ENCODE peak calls at places on chromosomes 6 and 20, in six cellular contexts. C is adrenal gland, R is IMR-90, I is NCI-H1092 treated with DMSO at 0.1 percent for 48 hours, X is GM13977, E is Calu3. N is an unnamed sample.
A peak's percentile ranks its signal among the peaks of the same experiment; 100 is the strongest.

GRCh38 chr6:160400426-160400825 is 52.2 kb downstream of the SLC22A3 start:
- DNase-seq in C (no peak), R (no peak), I (no peak), X (no peak), E (no peak), N (no peak)

GRCh38 chr20:31979713-31980426 is 11.9 kb downstream of the XKR7 start:
- DNase-seq in C (no peak), R (no peak), I (no peak), X (no peak), E (no peak), N (no peak)

GRCh38 chr6:106569444-106569843 is 59.9 kb downstream of the RTN4IP1 start:
- DNase-seq in C (no peak), R (peak; percentile 68), I (no peak), X (no peak), E (no peak), N (no peak)

GRCh38 chr6:89661559-89661958 is 23.0 kb upstream of the LYRM2 start:
- DNase-seq in C (no peak), R (no peak), I (no peak), X (no peak), E (no peak), N (no peak)

GRCh38 chr6:141472123-141472522 is 660.6 kb upstream of the GJE1 start:
- DNase-seq in C (no peak), R (peak; percentile 8), I (no peak), X (no peak), E (no peak), N (no peak)

GRCh38 chr6:170279977-170280688 is 10.7 kb downstream of the DLL1 start:
- DNase-seq in C (peak; percentile 86), R (peak; percentile 12), I (peak; percentile 99), X (peak; percentile 83), E (peak; percentile 51), N (peak; percentile 77)

GRCh38 chr6:15352884-15353283 is 107.0 kb downstream of the JARID2 start:
- DNase-seq in C (no peak), R (peak; percentile 42), I (peak; percentile 2), X (no peak), E (no peak), N (no peak)

GRCh38 chr6:143941852-143942627 is 66.0 kb downstream of the PLAGL1 start:
- DNase-seq in C (peak; percentile 75), R (peak; percentile 49), I (peak; percentile 16), X (peak; percentile 52), E (peak; percentile 58), N (peak; percentile 2)

GRCh38 chr20:18288748-18289705 is 700 bp downstream of the ZNF133 start:
- DNase-seq in C (peak; percentile 15), R (peak; percentile 17), I (peak; percentile 4), X (no peak), E (no peak), N (no peak)

GRCh38 chr20:20452254-20452676 is 84.4 kb downstream of the INSM1 start:
- DNase-seq in C (peak; percentile 20), R (peak; percentile 78), I (peak; percentile 88), X (peak; percentile 67), E (no peak), N (no peak)

GRCh38 chr20:22768779-22769178 is 184.4 kb upstream of the FOXA2 start:
- DNase-seq in C (no peak), R (no peak), I (no peak), X (no peak), E (no peak), N (no peak)

GRCh38 chr6:170231496-170232185 is 59.2 kb downstream of the DLL1 start:
- DNase-seq in C (no peak), R (peak; percentile 6), I (no peak), X (no peak), E (no peak), N (no peak)

GRCh38 chr6:35385457-35386202 is 43.3 kb downstream of the PPARD start:
- DNase-seq in C (no peak), R (no peak), I (no peak), X (no peak), E (no peak), N (no peak)

GRCh38 chr6:152244998-152245630 is 392.0 kb downstream of the SYNE1 start:
- DNase-seq in C (no peak), R (no peak), I (no peak), X (no peak), E (no peak), N (no peak)

GRCh38 chr6:163797313-163797712 is 382.8 kb downstream of the QKI start:
- DNase-seq in C (no peak), R (no peak), I (no peak), X (no peak), E (no peak), N (no peak)

GRCh38 chr20:341682-342081 is 5.2 kb upstream of the NRSN2 start:
- DNase-seq in C (peak; percentile 56), R (peak; percentile 89), I (no peak), X (no peak), E (peak; percentile 38), N (peak; percentile 78)

GRCh38 chr6:151068761-151069312 is 170.9 kb upstream of the AKAP12 start:
- DNase-seq in C (no peak), R (peak; percentile 62), I (no peak), X (no peak), E (no peak), N (no peak)

GRCh38 chr6:18210707-18211106 is 53.6 kb downstream of the DEK start:
- DNase-seq in C (no peak), R (no peak), I (no peak), X (no peak), E (no peak), N (no peak)

GRCh38 chr20:17681741-17682102 is 320 bp downstream of the RRBP1 start:
- DNase-seq in C (no peak), R (no peak), I (no peak), X (peak; percentile 53), E (no peak), N (no peak)

GRCh38 chr6:16126881-16127280 is 2.0 kb upstream of the MYLIP start:
- DNase-seq in C (no peak), R (no peak), I (no peak), X (no peak), E (no peak), N (no peak)

N was measured in SW480.